ENCODE peak calls at places on chromosomes 12 and 14, in six cellular contexts. One of them, this sample, is unnamed. For H3K9me3 and H3K4me1, the result is how much of the 10 kb centered on the place peaks cover.

GRCh38 chr14:104516906-104517305 is 62.7 kb upstream of the C14orf180 start:
- DNase-seq in stomach: no peak
- DNase-seq in heart right ventricle: no peak
- DNase-seq in CD4-positive, CD25-positive, alpha-beta regulatory T cell: no peak
- DNase-seq in transverse colon: no peak
- DNase-seq in IMR-90: no peak
- DNase-seq in this sample: no peak

GRCh38 chr14:20469890-20470858 is 968 bp downstream of the PNP start:
- DNase-seq in stomach: peak
- DNase-seq in heart right ventricle: no peak
- DNase-seq in CD4-positive, CD25-positive, alpha-beta regulatory T cell: no peak
- DNase-seq in transverse colon: peak
- DNase-seq in IMR-90: peak
- DNase-seq in this sample: peak

GRCh38 chr12:105569886-105570285 is 239.4 kb downstream of the C12orf75 start:
- DNase-seq in stomach: no peak
- DNase-seq in heart right ventricle: no peak
- DNase-seq in CD4-positive, CD25-positive, alpha-beta regulatory T cell: no peak
- DNase-seq in transverse colon: no peak
- DNase-seq in IMR-90: no peak
- DNase-seq in this sample: no peak

GRCh38 chr12:77893918-77894317 is 63.2 kb downstream of the NAV3 start:
- DNase-seq in stomach: peak
- DNase-seq in heart right ventricle: no peak
- DNase-seq in CD4-positive, CD25-positive, alpha-beta regulatory T cell: no peak
- DNase-seq in transverse colon: peak
- DNase-seq in IMR-90: peak
- DNase-seq in this sample: peak

GRCh38 chr14:69687963-69688649 is 76.7 kb downstream of the SUSD6 start:
- DNase-seq in stomach: no peak
- DNase-seq in heart right ventricle: no peak
- DNase-seq in CD4-positive, CD25-positive, alpha-beta regulatory T cell: no peak
- DNase-seq in transverse colon: no peak
- DNase-seq in IMR-90: no peak
- DNase-seq in this sample: no peak

GRCh38 chr12:127272864-127273263 is 994.1 kb upstream of the TMEM132C start:
- DNase-seq in stomach: no peak
- DNase-seq in heart right ventricle: no peak
- DNase-seq in CD4-positive, CD25-positive, alpha-beta regulatory T cell: no peak
- DNase-seq in transverse colon: no peak
- DNase-seq in IMR-90: peak
- DNase-seq in this sample: peak

GRCh38 chr14:49816844-49817243 is 35.7 kb downstream of the NEMF start:
- DNase-seq in stomach: no peak
- DNase-seq in heart right ventricle: no peak
- DNase-seq in CD4-positive, CD25-positive, alpha-beta regulatory T cell: no peak
- DNase-seq in transverse colon: no peak
- DNase-seq in IMR-90: no peak
- DNase-seq in this sample: no peak

GRCh38 chr14:65336191-65336591 is 76.3 kb upstream of the FUT8 start:
- DNase-seq in stomach: no peak
- DNase-seq in heart right ventricle: no peak
- DNase-seq in CD4-positive, CD25-positive, alpha-beta regulatory T cell: no peak
- DNase-seq in transverse colon: no peak
- DNase-seq in IMR-90: peak
- DNase-seq in this sample: peak

GRCh38 chr12:106086696-106087095 is 52.1 kb downstream of the NUAK1 start:
- DNase-seq in stomach: no peak
- DNase-seq in heart right ventricle: no peak
- DNase-seq in CD4-positive, CD25-positive, alpha-beta regulatory T cell: no peak
- DNase-seq in transverse colon: no peak
- DNase-seq in IMR-90: no peak
- DNase-seq in this sample: no peak

GRCh38 chr12:117538032-117538690 is 176.7 kb upstream of the NOS1 start:
- DNase-seq in stomach: no peak
- DNase-seq in heart right ventricle: no peak
- DNase-seq in CD4-positive, CD25-positive, alpha-beta regulatory T cell: no peak
- DNase-seq in transverse colon: no peak
- DNase-seq in IMR-90: no peak
- DNase-seq in this sample: no peak

GRCh38 chr12:81797100-81797499 is 38.0 kb upstream of the PPFIA2 start:
- DNase-seq in stomach: no peak
- DNase-seq in heart right ventricle: no peak
- DNase-seq in CD4-positive, CD25-positive, alpha-beta regulatory T cell: no peak
- DNase-seq in transverse colon: no peak
- DNase-seq in IMR-90: no peak
- DNase-seq in this sample: no peak

DNA sequence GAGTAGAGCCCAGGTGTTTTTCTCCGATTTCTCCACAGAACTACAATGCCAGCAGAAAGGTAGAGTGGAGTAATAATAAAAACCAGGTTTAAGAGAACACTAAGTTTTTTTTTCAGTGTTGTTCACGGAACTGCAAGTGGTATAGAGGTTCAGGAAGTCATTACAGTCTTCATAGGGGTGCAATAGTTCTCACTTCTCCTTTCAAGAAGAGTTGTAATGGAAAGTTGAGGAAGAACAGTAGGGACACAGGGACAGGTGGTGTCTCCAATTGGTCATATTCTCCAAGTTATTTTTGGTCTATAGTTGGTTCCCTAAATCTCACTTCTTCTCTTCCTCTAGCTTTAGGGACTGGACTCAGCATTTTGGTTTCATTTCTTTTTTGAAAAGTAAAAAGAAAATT is 894.0 kb downstream of the NRXN3 start:
- DNase-seq in stomach: no peak
- DNase-seq in heart right ventricle: no peak
- DNase-seq in CD4-positive, CD25-positive, alpha-beta regulatory T cell: no peak
- DNase-seq in transverse colon: no peak
- DNase-seq in IMR-90: no peak
- DNase-seq in this sample: no peak
- H3K9me3 ChIP-seq in stomach: under half
- H3K9me3 ChIP-seq in heart right ventricle: under half
- H3K9me3 ChIP-seq in CD4-positive, CD25-positive, alpha-beta regulatory T cell: under half
- H3K9me3 ChIP-seq in transverse colon: under half
- H3K9me3 ChIP-seq in IMR-90: under half
- H3K9me3 ChIP-seq in this sample: under half

DNA sequence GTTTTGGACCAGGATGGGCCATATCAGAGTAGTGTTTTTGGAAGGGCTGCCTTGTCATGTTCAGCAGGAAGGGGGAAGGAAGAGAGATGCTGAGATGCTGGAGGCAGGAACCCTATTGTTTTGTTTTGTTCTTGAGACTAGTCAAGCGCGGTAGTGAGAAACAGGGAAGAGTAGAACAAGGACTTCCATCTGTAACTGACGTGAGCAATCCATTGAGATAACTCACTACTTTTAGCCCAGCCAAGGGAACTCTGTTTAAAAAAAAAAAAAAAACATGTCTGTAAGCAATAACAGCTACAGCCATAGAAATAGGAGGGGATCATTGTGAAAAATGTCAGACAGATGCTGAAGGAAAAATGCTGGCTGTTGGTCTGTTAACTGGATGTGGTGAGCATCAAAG is 34.0 kb downstream of the CD9 start:
- DNase-seq in stomach: no peak
- DNase-seq in heart right ventricle: no peak
- DNase-seq in CD4-positive, CD25-positive, alpha-beta regulatory T cell: no peak
- DNase-seq in transverse colon: no peak
- DNase-seq in IMR-90: peak
- DNase-seq in this sample: peak
- H3K4me1 ChIP-seq in stomach: under half
- H3K4me1 ChIP-seq in heart right ventricle: under half
- H3K4me1 ChIP-seq in CD4-positive, CD25-positive, alpha-beta regulatory T cell: under half
- H3K4me1 ChIP-seq in transverse colon: half or more
- H3K4me1 ChIP-seq in IMR-90: under half
- H3K4me1 ChIP-seq in this sample: under half

GRCh38 chr14:106528717-106529116 is 1002.3 kb downstream of the TMEM121 start:
- DNase-seq in stomach: no peak
- DNase-seq in heart right ventricle: no peak
- DNase-seq in CD4-positive, CD25-positive, alpha-beta regulatory T cell: no peak
- DNase-seq in transverse colon: no peak
- DNase-seq in IMR-90: no peak
- DNase-seq in this sample: no peak
- H3K9me3 ChIP-seq in stomach: under half
- H3K9me3 ChIP-seq in heart right ventricle: under half
- H3K9me3 ChIP-seq in CD4-positive, CD25-positive, alpha-beta regulatory T cell: under half
- H3K9me3 ChIP-seq in transverse colon: under half
- H3K9me3 ChIP-seq in IMR-90: under half
- H3K9me3 ChIP-seq in this sample: under half

DNA sequence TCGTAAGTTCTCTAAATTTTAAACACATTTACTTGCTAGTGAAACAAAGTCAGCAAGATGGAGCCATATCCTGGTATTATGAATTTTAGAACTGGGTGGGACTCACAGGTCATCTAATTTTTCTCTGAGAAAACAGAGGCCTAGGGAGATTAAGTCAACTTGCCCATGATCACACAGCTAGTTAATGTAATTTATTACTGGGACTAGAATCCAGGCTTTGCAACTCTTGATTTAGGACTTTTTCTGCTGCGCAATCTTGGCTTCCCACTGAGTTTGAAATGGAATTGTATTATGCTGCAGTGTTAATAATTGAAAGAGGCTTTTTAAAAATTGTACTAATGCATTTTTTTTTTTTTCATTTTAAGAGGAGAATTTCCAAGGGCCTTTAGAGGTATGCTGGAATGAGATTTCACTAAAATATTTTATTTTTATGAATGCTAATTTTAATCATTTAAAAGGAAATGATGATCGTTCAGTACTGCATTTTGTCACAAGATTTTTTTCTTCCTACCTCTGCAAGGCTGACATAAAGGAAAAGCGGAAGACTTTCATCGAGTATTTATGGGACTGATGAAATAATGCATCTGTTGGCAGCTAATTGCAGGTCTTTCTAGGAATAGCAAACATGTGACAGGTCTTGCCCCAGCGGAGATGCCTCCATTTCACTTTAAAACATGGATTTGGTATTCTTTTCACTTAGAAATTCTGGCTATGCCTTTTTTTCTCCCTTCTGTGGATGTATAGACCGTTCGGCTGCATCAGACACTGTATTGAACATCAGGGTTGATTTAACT is 9.6 kb downstream of the CRADD start:
- DNase-seq in stomach: no peak
- DNase-seq in heart right ventricle: no peak
- DNase-seq in CD4-positive, CD25-positive, alpha-beta regulatory T cell: no peak
- DNase-seq in transverse colon: no peak
- DNase-seq in IMR-90: no peak
- DNase-seq in this sample: no peak
- H3K4me1 ChIP-seq in stomach: under half
- H3K4me1 ChIP-seq in heart right ventricle: under half
- H3K4me1 ChIP-seq in CD4-positive, CD25-positive, alpha-beta regulatory T cell: under half
- H3K4me1 ChIP-seq in transverse colon: under half
- H3K4me1 ChIP-seq in IMR-90: under half
- H3K4me1 ChIP-seq in this sample: under half

DNA sequence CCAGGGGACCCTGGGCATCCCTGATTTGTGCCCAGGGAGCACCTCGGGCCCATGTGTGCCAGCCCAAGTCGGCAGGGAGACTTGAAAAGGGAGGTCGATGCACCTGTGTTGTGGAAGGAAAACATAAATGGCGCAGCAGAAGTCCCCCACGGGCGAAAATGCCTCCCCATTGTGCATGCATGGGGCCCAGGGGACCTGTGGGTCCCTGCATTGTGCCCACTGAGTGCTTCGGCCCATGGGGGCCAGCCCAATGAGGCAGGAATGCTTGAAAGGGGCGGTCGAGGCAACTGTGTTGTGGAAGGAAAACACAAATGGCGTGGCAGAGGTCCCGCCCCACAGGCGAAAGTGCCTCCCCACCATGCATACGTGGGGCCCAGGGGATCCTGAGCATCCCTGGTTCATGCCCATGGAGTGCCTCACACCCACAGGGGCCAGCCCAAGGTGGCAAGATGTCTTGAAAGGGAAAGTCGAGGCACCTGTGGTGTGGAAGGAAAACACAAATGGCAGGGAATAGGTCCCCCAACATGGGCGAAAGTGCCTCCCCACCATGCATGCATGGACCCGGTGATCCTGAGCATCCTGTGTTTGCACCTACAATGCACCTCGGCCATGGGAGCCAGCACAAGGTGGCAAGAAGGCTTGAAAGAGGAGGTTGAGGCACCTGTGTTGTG is 368.0 kb downstream of the ALG10 start:
- DNase-seq in stomach: no peak
- DNase-seq in heart right ventricle: no peak
- DNase-seq in CD4-positive, CD25-positive, alpha-beta regulatory T cell: no peak
- DNase-seq in transverse colon: no peak
- DNase-seq in IMR-90: no peak
- DNase-seq in this sample: no peak
- H3K9me3 ChIP-seq in stomach: under half
- H3K9me3 ChIP-seq in heart right ventricle: under half
- H3K9me3 ChIP-seq in CD4-positive, CD25-positive, alpha-beta regulatory T cell: under half
- H3K9me3 ChIP-seq in transverse colon: under half
- H3K9me3 ChIP-seq in IMR-90: under half
- H3K9me3 ChIP-seq in this sample: under half

DNA sequence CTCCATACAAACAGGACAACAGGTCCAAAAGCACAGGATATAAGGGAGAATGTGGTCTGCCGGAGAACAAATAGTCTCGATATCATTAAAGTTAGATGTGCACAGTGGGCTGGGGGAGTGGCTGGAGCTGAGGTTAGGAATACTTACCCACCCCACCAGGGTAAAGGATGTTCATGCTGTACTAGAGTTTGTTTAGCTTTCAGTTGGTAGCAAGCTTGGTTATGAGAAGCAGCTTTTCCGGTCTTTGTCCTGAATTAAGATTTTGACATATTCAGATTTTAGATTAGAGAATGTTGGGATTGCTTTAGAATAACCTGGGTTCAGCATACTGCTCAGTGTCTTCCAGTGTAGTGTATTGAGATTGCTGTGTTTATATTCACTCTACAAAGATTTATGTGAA is 16.7 kb downstream of the RASSF8 start:
- DNase-seq in stomach: no peak
- DNase-seq in heart right ventricle: no peak
- DNase-seq in CD4-positive, CD25-positive, alpha-beta regulatory T cell: no peak
- DNase-seq in transverse colon: no peak
- DNase-seq in IMR-90: no peak
- DNase-seq in this sample: no peak
- H3K4me1 ChIP-seq in stomach: under half
- H3K4me1 ChIP-seq in heart right ventricle: under half
- H3K4me1 ChIP-seq in CD4-positive, CD25-positive, alpha-beta regulatory T cell: under half
- H3K4me1 ChIP-seq in transverse colon: under half
- H3K4me1 ChIP-seq in IMR-90: under half
- H3K4me1 ChIP-seq in this sample: under half

This sample was measured in astrocyte.